ENCODE peak calls at places on chromosomes 11 and 22, in eight cellular contexts. J is HCEC 1CT, X is ACHN, M is RPMI7951, H is iris pigment epithelial cell, W is NCI-H2029 treated with DMSO at 0.1 percent for 48 hours, C is left cardiac atrium, V is dermis microvascular lymphatic vessel endothelial cell. Y is an unnamed sample.

GRCh38 chr11:29255401-29255800 is 761.4 kb downstream of the KCNA4 start:
- DNase-seq in H (no peak), J (no peak), V (no peak), C (no peak), W (no peak), M (no peak), X (no peak), Y (no peak)

GRCh38 chr22:37282385-37282677 is at the start of gene CYTH4:
- DNase-seq in W (no peak), C (peak; percentile 76), M (no peak), X (no peak), H (no peak), J (no peak), V (peak; percentile 53), Y (no peak)

GRCh38 chr22:17824452-17824851 is 50.2 kb upstream of the BID start:
- DNase-seq in X (no peak), H (no peak), J (no peak), W (no peak), M (no peak), V (no peak), C (no peak), Y (no peak)

GRCh38 chr11:114440971-114441810 is 1.9 kb downstream of the REXO2 start:
- DNase-seq in M (no peak), C (no peak), W (peak; percentile 14), J (no peak), X (no peak), H (peak; percentile 21), V (peak; percentile 12), Y (no peak)

GRCh38 chr11:8389034-8389996 is 125.6 kb upstream of the LMO1 start:
- DNase-seq in J (no peak), H (peak; percentile 10), C (no peak), M (peak; percentile 11), W (no peak), V (no peak), X (no peak), Y (peak; percentile 60)

GRCh38 chr11:15688351-15688792 is 573.6 kb downstream of the INSC start:
- DNase-seq in J (no peak), W (no peak), H (peak; percentile 4), X (no peak), C (peak; percentile 79), M (peak; percentile 54), V (no peak), Y (peak; percentile 96)

GRCh38 chr11:68066742-68067141 is 27.9 kb downstream of the TCIRG1 start:
- DNase-seq in M (no peak), X (no peak), V (no peak), W (no peak), J (no peak), C (no peak), H (no peak), Y (no peak)

GRCh38 chr11:68354181-68354872 is 41.9 kb downstream of the LRP5 start:
- DNase-seq in C (peak; percentile 90), H (peak; percentile 83), X (peak; percentile 91), W (no peak), J (peak; percentile 89), V (peak; percentile 78), M (peak; percentile 79), Y (no peak)

GRCh38 chr11:95714853-95715776 is 74.5 kb downstream of the FAM76B start:
- DNase-seq in V (no peak), C (no peak), J (no peak), W (no peak), M (no peak), X (peak; percentile 4), H (no peak), Y (no peak)

GRCh38 chr22:27801197-27801615 is 350 bp downstream of the MN1 start:
- DNase-seq in C (no peak), M (no peak), H (peak; percentile 67), J (peak; percentile 29), V (peak; percentile 51), X (peak; percentile 38), W (no peak), Y (no peak)

GRCh38 chr11:71212871-71213559 is 39.4 kb downstream of the SHANK2 start:
- DNase-seq in X (no peak), M (no peak), J (no peak), W (no peak), C (no peak), V (no peak), H (no peak), Y (no peak)

GRCh38 chr22:34019190-34019845 is 99.0 kb upstream of the LARGE1 start:
- DNase-seq in M (no peak), X (no peak), V (no peak), C (no peak), J (no peak), W (no peak), H (no peak), Y (no peak)

GRCh38 chr11:124873980-124874379 is 8.7 kb downstream of the ROBO3 start:
- DNase-seq in H (no peak), W (no peak), C (no peak), V (no peak), J (no peak), X (no peak), M (no peak), Y (no peak)

GRCh38 chr22:40932396-40932795 is 18.8 kb upstream of the RBX1 start:
- DNase-seq in X (no peak), J (no peak), H (peak; percentile 11), M (no peak), C (no peak), W (no peak), V (no peak), Y (no peak)

GRCh38 chr11:4560462-4560861 is 15.5 kb downstream of the OR52M1 start:
- DNase-seq in C (no peak), W (no peak), V (no peak), H (no peak), M (no peak), X (no peak), J (no peak), Y (no peak)

GRCh38 chr11:133705873-133706272 is 139.4 kb downstream of the SPATA19 start:
- DNase-seq in H (no peak), J (no peak), X (no peak), C (no peak), W (no peak), V (no peak), M (no peak), Y (no peak)

GRCh38 chr11:19853016-19853415 is 140.4 kb downstream of the NAV2 start:
- DNase-seq in C (no peak), W (no peak), H (peak; percentile 40), V (no peak), M (peak; percentile 25), J (peak; percentile 25), X (no peak), Y (no peak)

Y was measured in foreskin melanocyte.